ENCODE peak calls at places on chromosomes 12 and 14, in seven cellular contexts. M is mesendoderm, D is astrocyte, T is GM04503, W is COR-L47, J is fibroblast of the conjunctiva, H is EH. A is an unnamed sample.

GRCh38 chr12:91717804-91718203 is 427.8 kb downstream of the BTG1 start:
- DNase-seq in W (no peak), M (no peak), H (no peak), T (no peak), D (no peak), J (no peak), A (no peak)

GRCh38 chr12:110694330-110694891 is 5.5 kb upstream of the HVCN1 start:
- DNase-seq in M (no peak), H (no peak), T (no peak), J (no peak), D (no peak), W (no peak), A (no peak)

GRCh38 chr14:51730094-51730493 is 78.4 kb downstream of the FRMD6 start:
- DNase-seq in W (no peak), D (no peak), H (peak), M (no peak), J (no peak), T (no peak), A (no peak)

GRCh38 chr12:130161261-130162231 is 718 bp upstream of the FZD10 start:
- DNase-seq in H (no peak), M (peak), W (no peak), J (no peak), D (peak), T (no peak), A (no peak)

GRCh38 chr14:89600950-89601826 is 184.2 kb upstream of the FOXN3 start:
- DNase-seq in J (no peak), M (peak), T (peak), W (no peak), H (peak), D (peak), A (no peak)

GRCh38 chr12:13911756-13912554 is 69.4 kb downstream of the GRIN2B start:
- DNase-seq in J (no peak), D (no peak), W (no peak), T (no peak), H (no peak), M (no peak), A (no peak)

GRCh38 chr12:7031306-7031705 is 13.0 kb upstream of the LPCAT3 start:
- DNase-seq in J (no peak), T (no peak), M (no peak), H (no peak), D (no peak), W (no peak), A (no peak)

GRCh38 chr12:95611676-95612309 is 60.5 kb upstream of the USP44 start:
- DNase-seq in T (no peak), H (no peak), W (peak), J (no peak), M (peak), D (peak), A (no peak)

GRCh38 chr12:23753627-23754358 is 195.7 kb downstream of the SOX5 start:
- DNase-seq in D (no peak), T (no peak), H (no peak), J (no peak), W (no peak), M (peak), A (no peak)

GRCh38 chr12:14773685-14774073 is 29.6 kb downstream of the WBP11 start:
- DNase-seq in W (no peak), H (no peak), J (no peak), T (no peak), D (no peak), M (no peak), A (no peak)

GRCh38 chr12:48350249-48351021 is at the start of gene ZNF641:
- DNase-seq in T (no peak), H (peak), M (peak), D (peak), J (peak), W (peak), A (peak)

GRCh38 chr12:3432176-3432742 is 58.7 kb upstream of the PRMT8 start:
- DNase-seq in H (peak), M (peak), W (no peak), J (no peak), D (no peak), T (no peak), A (no peak)

GRCh38 chr14:68397827-68398226 is 395.0 kb downstream of the ZFP36L1 start:
- DNase-seq in M (peak), D (peak), W (no peak), H (peak), J (no peak), T (no peak), A (peak)

GRCh38 chr14:72621387-72622065 is 272.4 kb downstream of the DPF3 start:
- DNase-seq in J (no peak), T (no peak), M (no peak), D (no peak), H (no peak), W (no peak), A (no peak)

GRCh38 chr12:54988402-54989054 is 4.0 kb upstream of the TESPA1 start:
- DNase-seq in J (peak), M (no peak), D (no peak), T (no peak), W (no peak), H (peak), A (no peak)

GRCh38 chr14:21068521-21069387 is 1.4 kb upstream of the ARHGEF40 start:
- DNase-seq in H (peak), W (peak), J (no peak), M (peak), D (peak), T (no peak), A (no peak)